ENCODE peak calls at places on chromosome 17, in four cellular contexts. F, Y, R and A are unnamed samples.

GRCh38 chr17:50422738-50423137 is 3.3 kb upstream of the ACSF2 start:
- DNase-seq in F (no peak), Y (no peak), R (no peak), A (no peak)

GRCh38 chr17:28544402-28545140 is 7.9 kb downstream of the UNC119 start:
- DNase-seq in F (no peak), Y (no peak), R (no peak), A (no peak)

GRCh38 chr17:57552114-57552601 is 192.9 kb downstream of the CCDC182 start:
- DNase-seq in F (no peak), Y (no peak), R (no peak), A (peak; percentile 68)

GRCh38 chr17:78141437-78142112 is 4.6 kb upstream of the C17orf99 start:
- DNase-seq in F (no peak), Y (no peak), R (no peak), A (peak; percentile 23)

GRCh38 chr17:50318551-50319310 is 27.2 kb upstream of the XYLT2 start:
- DNase-seq in F (no peak), Y (no peak), R (peak; percentile 78), A (no peak)

GRCh38 chr17:82846061-82846691 is 6.4 kb upstream of the ZNF750 start:
- DNase-seq in F (no peak), Y (no peak), R (no peak), A (peak; percentile 34)

GRCh38 chr17:40541060-40541872 is 24.0 kb downstream of the CCR7 start:
- DNase-seq in F (peak; percentile 90), Y (no peak), R (no peak), A (peak; percentile 62)

GRCh38 chr17:66514227-66514806 is 211.9 kb downstream of the PRKCA start:
- DNase-seq in F (peak; percentile 37), Y (no peak), R (no peak), A (no peak)

GRCh38 chr17:75242461-75243042 is 18.9 kb downstream of the GGA3 start:
- DNase-seq in F (peak; percentile 69), Y (no peak), R (no peak), A (no peak)

GRCh38 chr17:46910179-46910927 is 12.6 kb upstream of the GOSR2 start:
- DNase-seq in F (no peak), Y (no peak), R (no peak), A (no peak)

GRCh38 chr17:39642675-39643074 is 5.7 kb downstream of the STARD3 start:
- DNase-seq in F (no peak), Y (no peak), R (no peak), A (no peak)